ENCODE peak calls at places on chromosomes 11 and 22, in four cellular contexts. U, B, S and K are unnamed samples.

GRCh38 chr11:132332521-132332920 is 962.1 kb downstream of the NTM start:
- DNase-seq in S (no peak), U (no peak), B (no peak), K (no peak)

GRCh38 chr11:82398300-82398815 is 335.3 kb downstream of the FAM181B start:
- DNase-seq in U (no peak), B (no peak), S (no peak), K (no peak)

GRCh38 chr22:30538280-30538679 is 8.3 kb downstream of the SEC14L6 start:
- DNase-seq in S (no peak), B (no peak), U (no peak), K (no peak)

GRCh38 chr22:20816559-20816958 is 42.1 kb downstream of the PI4KA start:
- DNase-seq in S (no peak), U (no peak), B (no peak), K (no peak)

GRCh38 chr11:14015711-14016110 is 53.2 kb downstream of the SPON1 start:
- DNase-seq in B (no peak), U (peak; percentile 32), S (no peak), K (peak; percentile 79)

GRCh38 chr22:25358421-25359170 is 139.2 kb downstream of the CRYBB2 start:
- DNase-seq in U (no peak), B (no peak), S (peak; percentile 50), K (no peak)

GRCh38 chr11:134584706-134585445 is 172.8 kb upstream of the B3GAT1 start:
- DNase-seq in S (no peak), B (no peak), U (no peak), K (no peak)

GRCh38 chr11:89355649-89356048 is 135.5 kb downstream of the NOX4 start:
- DNase-seq in S (no peak), B (no peak), U (no peak), K (no peak)

GRCh38 chr11:24861440-24861839 is 364.6 kb downstream of the LUZP2 start:
- DNase-seq in U (no peak), B (no peak), S (no peak), K (no peak)

GRCh38 chr11:5449023-5449422 is at the start of gene OR51I2:
- DNase-seq in U (no peak), S (no peak), B (no peak), K (no peak)

GRCh38 chr11:2914475-2915195 is 14.6 kb downstream of the PHLDA2 start:
- DNase-seq in S (no peak), B (no peak), U (no peak), K (no peak)

GRCh38 chr11:118790357-118791014 is 478 bp downstream of the DDX6 start:
- DNase-seq in S (peak; percentile 83), B (peak; percentile 80), U (peak; percentile 74), K (peak; percentile 77)

GRCh38 chr11:33258631-33259184 is 1.5 kb downstream of the HIPK3 start:
- DNase-seq in S (no peak), B (no peak), U (no peak), K (no peak)

GRCh38 chr11:21285104-21285503 is 615.7 kb downstream of the NELL1 start:
- DNase-seq in B (no peak), S (no peak), U (no peak), K (no peak)

GRCh38 chr11:108501396-108501795 is 3.2 kb upstream of the POGLUT3 start:
- DNase-seq in B (no peak), U (no peak), S (no peak), K (no peak)

GRCh38 chr11:78812513-78813293 is 238.0 kb upstream of the NARS2 start:
- DNase-seq in U (no peak), B (no peak), S (no peak), K (peak; percentile 31)

GRCh38 chr11:19690885-19691284 is 21.8 kb upstream of the NAV2 start:
- DNase-seq in S (no peak), B (no peak), U (no peak), K (no peak)

GRCh38 chr11:96246718-96247540 is 96.1 kb downstream of the MAML2 start:
- DNase-seq in S (no peak), U (no peak), B (no peak), K (no peak)

GRCh38 chr22:29587938-29588699 is 7.2 kb upstream of the NIPSNAP1 start:
- DNase-seq in B (no peak), S (no peak), U (no peak), K (no peak)

GRCh38 chr11:72347691-72348090 is 86.6 kb downstream of the CLPB start:
- DNase-seq in U (no peak), B (no peak), S (no peak), K (no peak)

GRCh38 chr11:133536198-133536597 is 3.9 kb upstream of the OPCML start:
- DNase-seq in U (no peak), B (no peak), S (no peak), K (no peak)

GRCh38 chr11:3947084-3947483 is 91.6 kb downstream of the STIM1 start:
- DNase-seq in S (peak; percentile 67), U (no peak), B (no peak), K (no peak)

GRCh38 chr11:2794947-2795346 is 90.6 kb downstream of the CDKN1C start:
- DNase-seq in U (peak; percentile 12), B (no peak), S (peak; percentile 62), K (no peak)

GRCh38 chr11:62548545-62549335 is 2.1 kb upstream of the AHNAK start:
- DNase-seq in S (no peak), U (peak; percentile 76), B (peak; percentile 43), K (peak; percentile 68)
- H3K4me1 ChIP-seq in S (peaks cover 52% of the 10 kb centered on the region), U (peaks cover 49% of the 10 kb centered on the region), B (peaks cover 69% of the 10 kb centered on the region), K (peaks cover 67% of the 10 kb centered on the region)

GRCh38 chr11:69107413-69107812 is 48.3 kb upstream of the SMIM38 start:
- DNase-seq in B (no peak), U (no peak), S (no peak), K (no peak)

GRCh38 chr11:69108559-69108958 is 47.2 kb upstream of the SMIM38 start:
- DNase-seq in U (no peak), S (no peak), B (no peak), K (no peak)

GRCh38 chr11:69108030-69108429 is 47.7 kb upstream of the SMIM38 start:
- DNase-seq in B (no peak), U (no peak), S (no peak), K (no peak)

GRCh38 chr11:69110451-69110850 is 45.3 kb upstream of the SMIM38 start:
- DNase-seq in U (no peak), S (no peak), B (no peak), K (no peak)

GRCh38 chr11:69109101-69109500 is 46.6 kb upstream of the SMIM38 start:
- DNase-seq in U (no peak), S (no peak), B (no peak), K (no peak)
- H3K36me3 ChIP-seq in U (no peaks in the 10 kb centered on the region), S (no peaks in the 10 kb centered on the region), B (no peaks in the 10 kb centered on the region), K (peaks cover 3% of the 10 kb centered on the region)

GRCh38 chr11:119832132-119832531 is 103.1 kb upstream of the NECTIN1 start:
- DNase-seq in U (no peak), S (no peak), B (no peak), K (no peak)
- TF ChIP-seq CTCF in U (no peak), S (no peak), B (no peak), K (no peak)

GRCh38 chr22:45320326-45320976 is 10.7 kb downstream of the FAM118A start:
- DNase-seq in U (no peak), S (peak; percentile 83), B (no peak), K (no peak)
- H3K4me1 ChIP-seq in U (no peaks in the 10 kb centered on the region), S (peaks cover 50% of the 10 kb centered on the region), B (peaks cover 14% of the 10 kb centered on the region), K (peaks cover 28% of the 10 kb centered on the region)

DNA sequence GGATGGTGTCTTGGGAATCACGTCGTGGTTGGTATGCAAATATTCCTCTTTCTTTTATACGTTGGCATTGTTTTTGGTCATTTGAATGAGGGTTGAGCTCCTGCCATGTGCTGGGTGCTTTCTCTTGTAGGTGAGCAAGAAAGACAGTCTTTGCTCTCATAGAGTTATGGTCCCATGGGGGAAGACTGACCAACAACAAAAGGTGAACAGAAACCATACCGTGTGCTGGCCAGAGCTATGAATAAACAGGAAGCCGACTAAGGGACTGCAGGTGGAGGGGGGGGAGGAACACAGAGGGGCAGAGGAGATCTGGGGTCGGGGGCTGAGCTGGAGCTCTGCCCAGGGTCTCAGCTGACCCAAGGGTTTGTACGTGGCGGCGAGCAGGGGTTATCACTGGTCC is 245.3 kb downstream of the CTTN start:
- DNase-seq in B (no peak), U (no peak), S (no peak), K (no peak)
- H3K36me3 ChIP-seq in B (no peaks in the 10 kb centered on the region), U (no peaks in the 10 kb centered on the region), S (no peaks in the 10 kb centered on the region), K (no peaks in the 10 kb centered on the region)

GRCh38 chr11:17764446-17765218 is 30.1 kb downstream of the KCNC1 start:
- DNase-seq in U (no peak), S (no peak), B (no peak), K (no peak)

GRCh38 chr11:17763703-17764102 is 29.1 kb downstream of the KCNC1 start:
- DNase-seq in B (no peak), S (no peak), U (no peak), K (no peak)

GRCh38 chr11:17763244-17763643 is 28.7 kb downstream of the KCNC1 start:
- DNase-seq in S (no peak), B (no peak), U (no peak), K (no peak)

GRCh38 chr11:17762309-17762974 is 27.9 kb downstream of the KCNC1 start:
- DNase-seq in B (peak; percentile 44), S (no peak), U (no peak), K (no peak)

GRCh38 chr11:17760102-17761029 is 25.8 kb downstream of the KCNC1 start:
- DNase-seq in S (no peak), U (peak; percentile 33), B (peak; percentile 87), K (peak; percentile 75)
- TF ChIP-seq CTCF in S (peak; percentile 47), U (no peak), B (peak; percentile 88), K (peak; percentile 87)

GRCh38 chr11:58577441-58578135 is 1.3 kb upstream of the ZFP91 start:
- DNase-seq in S (peak; percentile 84), U (peak; percentile 53), B (no peak), K (no peak)

GRCh38 chr11:58579192-58580129 is 598 bp downstream of the ZFP91 start:
- DNase-seq in B (peak; percentile 77), U (peak; percentile 92), S (peak; percentile 96), K (peak; percentile 94)

GRCh38 chr11:58580311-58580710 is 1.4 kb downstream of the ZFP91 start:
- DNase-seq in S (no peak), U (no peak), B (no peak), K (no peak)

GRCh38 chr11:58578136-58578634 is 678 bp upstream of the ZFP91 start:
- DNase-seq in U (peak; percentile 96), B (peak; percentile 86), S (peak; percentile 97), K (peak; percentile 96)

DNA sequence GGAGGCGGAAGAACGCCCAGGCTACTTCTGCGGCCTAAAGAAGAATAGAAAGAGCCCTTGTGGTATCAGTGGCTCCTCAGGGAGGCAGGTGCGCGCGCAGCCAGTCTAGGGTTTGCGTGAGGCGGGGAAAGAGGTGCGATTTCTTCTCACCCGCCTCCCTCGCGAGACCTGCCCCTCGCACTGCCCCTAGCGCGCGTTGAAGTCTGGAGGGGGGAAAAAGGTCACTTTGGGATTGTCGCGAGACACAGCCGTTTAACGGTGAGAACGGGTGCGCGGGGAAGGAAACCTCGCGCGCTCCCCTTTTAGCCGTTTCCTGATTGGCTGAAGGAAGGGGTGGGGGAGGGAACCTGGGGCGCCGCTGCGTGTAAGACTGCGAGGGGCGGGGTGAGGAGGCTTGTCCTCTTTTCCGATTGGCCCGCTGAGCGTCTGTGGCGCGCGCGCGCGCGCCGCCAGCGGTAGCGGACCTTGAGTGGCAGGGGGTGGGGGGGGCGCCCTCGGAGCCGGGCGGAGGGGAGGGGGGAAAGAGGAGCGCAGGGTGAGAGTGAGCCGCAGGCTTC is at the start of gene ZFP91:
- DNase-seq in U (peak; percentile 98), B (peak; percentile 95), S (peak; percentile 99), K (peak; percentile 95)
- H3K4me1 ChIP-seq in U (peaks cover 40% of the 10 kb centered on the region), B (peaks cover 12% of the 10 kb centered on the region), S (peaks cover 37% of the 10 kb centered on the region), K (no peaks in the 10 kb centered on the region)

GRCh38 chr11:291281-292210 is 2.6 kb downstream of the PGGHG start:
- DNase-seq in U (no peak), B (no peak), S (no peak), K (peak; percentile 26)
- H3K36me3 ChIP-seq in U (peaks cover 37% of the 10 kb centered on the region), B (peaks cover 60% of the 10 kb centered on the region), S (peaks cover 11% of the 10 kb centered on the region), K (no peaks in the 10 kb centered on the region)